ENCODE peak calls at places on chromosomes 4 and X, in five cellular contexts. L is choroid plexus epithelial cell, H is left lung, J is AG09309, I is pancreas. F is an unnamed sample.

GRCh38 chrX:319579-320125 is 1.1 kb upstream of the GTPBP6 start:
- DNase-seq in L (no peak), H (peak), J (no peak), I (peak), F (no peak)

GRCh38 chr4:6204871-6205583 is 4.7 kb upstream of the JAKMIP1 start:
- DNase-seq in H (no peak), L (no peak), I (no peak), J (no peak), F (no peak)

GRCh38 chr4:153115322-153116100 is 88.7 kb upstream of the TRIM2 start:
- DNase-seq in J (peak), I (no peak), L (peak), H (no peak), F (peak)

GRCh38 chr4:150769235-150769634 is 187.3 kb downstream of the MAB21L2 start:
- DNase-seq in H (no peak), I (peak), J (peak), L (peak), F (peak)

GRCh38 chr4:30839583-30840520 is 119.7 kb downstream of the PCDH7 start:
- DNase-seq in J (peak), I (no peak), L (peak), H (no peak), F (no peak)

GRCh38 chr4:38411092-38411491 is 252.9 kb upstream of the KLF3 start:
- DNase-seq in J (peak), H (no peak), I (no peak), L (no peak), F (no peak)

GRCh38 chrX:43456056-43456455 is 200.0 kb upstream of the MAOA start:
- DNase-seq in I (no peak), L (no peak), J (no peak), H (no peak), F (no peak)

GRCh38 chr4:26441110-26441509 is 49.2 kb downstream of the CCKAR start:
- DNase-seq in H (no peak), I (no peak), L (peak), J (peak), F (no peak)

GRCh38 chrX:11665144-11666040 is at the start of gene ARHGAP6:
- DNase-seq in I (no peak), H (peak), J (no peak), L (peak), F (no peak)
- H3K4me3 ChIP-seq in I (peak), H (peak), J (peak), L (peak), F (peak)

DNA sequence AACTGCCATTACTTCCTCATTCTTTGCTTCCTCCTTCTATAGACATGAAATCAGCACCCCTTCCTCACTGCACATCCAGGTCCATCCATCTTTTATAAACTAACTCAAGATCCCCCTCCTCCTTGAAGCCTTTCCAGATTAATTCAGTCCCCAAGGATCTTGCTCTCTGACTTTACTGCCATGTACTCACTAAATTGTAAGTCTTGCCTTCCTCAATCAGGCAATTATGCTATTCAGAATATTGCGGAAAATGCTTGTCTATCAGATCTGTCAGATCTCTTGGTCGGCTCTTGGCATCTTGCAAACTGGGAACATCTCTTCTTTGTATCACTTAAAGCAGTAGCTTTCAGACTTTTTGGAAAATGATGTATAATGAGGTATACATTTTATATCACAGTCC is 3.6 kb downstream of the GPRIN3 start:
- DNase-seq in H (no peak), I (no peak), J (no peak), L (no peak), F (no peak)
- TF ChIP-seq CTCF in H (no peak), I (no peak), J (no peak), L (no peak), F (no peak)

DNA sequence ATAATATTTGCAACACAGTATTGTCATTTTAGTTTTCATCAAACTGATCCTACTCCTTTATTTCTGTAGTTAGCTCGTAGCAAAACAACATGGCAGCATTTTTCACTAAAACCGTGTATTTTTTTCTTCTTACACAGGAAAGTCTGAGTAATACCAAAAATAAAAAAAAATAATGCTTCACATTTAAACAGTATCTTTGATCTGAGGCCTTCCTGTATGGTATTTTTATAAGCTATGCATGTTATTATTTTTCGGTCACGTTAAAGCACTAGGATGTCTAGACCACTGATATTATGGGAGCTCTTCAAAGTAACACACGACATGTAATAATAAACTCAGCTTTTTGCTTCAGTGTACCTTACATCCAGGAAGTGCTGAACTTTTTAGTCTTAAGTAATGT is 94.1 kb upstream of the SRD5A3 start:
- DNase-seq in L (no peak), J (no peak), H (no peak), I (no peak), F (no peak)
- H3K4me3 ChIP-seq in L (no peak), J (no peak), H (no peak), I (no peak), F (no peak)

DNA sequence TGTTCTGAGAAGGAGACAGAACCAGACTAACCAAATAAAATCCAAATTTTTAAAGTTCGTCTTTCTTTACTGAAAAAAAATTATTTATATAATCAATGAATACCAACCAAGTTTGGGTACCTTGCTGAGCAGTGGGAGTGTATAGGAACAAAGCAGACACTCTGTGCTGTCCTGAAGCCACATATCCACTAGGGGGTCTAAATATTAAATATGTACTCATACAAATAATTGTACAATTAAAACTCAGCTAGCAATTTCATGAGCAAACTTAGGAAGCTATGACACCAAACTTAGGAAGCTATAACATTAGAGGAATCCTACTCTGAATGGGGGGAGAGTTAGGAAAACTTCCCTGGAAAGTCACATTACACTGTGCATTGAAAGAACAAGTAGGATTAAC is 582.0 kb upstream of the EPHA5 start:
- DNase-seq in J (no peak), L (peak), I (no peak), H (no peak), F (no peak)
- TF ChIP-seq CTCF in J (no peak), L (peak), I (no peak), H (no peak), F (no peak)

DNA sequence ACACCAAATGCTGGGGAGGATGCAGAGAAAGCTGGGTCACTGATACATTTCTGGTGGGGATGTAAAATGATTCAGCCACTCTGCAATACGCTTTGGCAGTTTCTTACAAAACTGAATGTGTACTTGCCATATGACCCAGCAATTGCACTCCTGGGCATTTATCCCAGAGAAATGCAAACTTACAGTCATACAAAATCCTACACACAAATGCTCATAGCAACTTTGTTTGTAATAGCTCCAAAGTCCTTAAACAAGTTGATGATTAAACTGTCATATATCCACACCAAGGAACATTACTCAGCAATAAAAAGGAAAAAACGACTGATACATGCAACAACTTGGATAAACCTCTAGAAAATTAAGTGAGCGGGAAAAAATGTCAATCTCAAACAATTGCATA is 12.3 kb downstream of the MID1 start:
- DNase-seq in L (peak), H (no peak), J (no peak), I (no peak), F (no peak)
- H3K4me3 ChIP-seq in L (no peak), H (no peak), J (no peak), I (no peak), F (no peak)

GRCh38 chrX:50098749-50099148 is 102.1 kb downstream of the AKAP4 start:
- DNase-seq in L (no peak), I (no peak), J (no peak), H (no peak), F (no peak)

GRCh38 chrX:50103866-50104566 is 96.8 kb downstream of the AKAP4 start:
- DNase-seq in L (peak), J (no peak), I (no peak), H (no peak), F (no peak)

GRCh38 chrX:50097121-50097520 is 103.7 kb downstream of the AKAP4 start:
- DNase-seq in I (no peak), J (no peak), L (no peak), H (no peak), F (no peak)

GRCh38 chrX:50098241-50098640 is 102.6 kb downstream of the AKAP4 start:
- DNase-seq in H (no peak), I (no peak), J (no peak), L (no peak), F (no peak)

DNA sequence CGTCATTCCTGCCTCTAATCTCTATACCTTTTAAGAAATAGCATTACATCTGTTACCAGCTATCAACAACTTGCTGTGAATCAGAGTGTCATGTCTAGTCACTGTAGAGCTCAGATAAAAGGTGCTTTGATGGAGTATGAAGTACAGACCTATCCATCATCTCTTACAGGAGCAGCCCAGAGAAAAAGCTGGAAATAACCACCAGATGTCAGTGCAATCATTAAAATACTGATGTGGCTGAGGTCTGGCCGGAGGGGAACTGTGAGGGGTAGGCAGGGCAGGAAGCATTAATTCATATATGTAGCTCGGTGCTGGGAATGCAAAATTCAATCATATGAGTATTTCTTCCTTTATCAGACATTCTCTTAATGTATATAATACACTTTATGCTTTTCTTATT is 100.6 kb downstream of the AKAP4 start:
- DNase-seq in L (peak), H (no peak), J (no peak), I (no peak), F (no peak)
- TF ChIP-seq CTCF in L (peak), H (no peak), J (peak), I (no peak), F (no peak)

DNA sequence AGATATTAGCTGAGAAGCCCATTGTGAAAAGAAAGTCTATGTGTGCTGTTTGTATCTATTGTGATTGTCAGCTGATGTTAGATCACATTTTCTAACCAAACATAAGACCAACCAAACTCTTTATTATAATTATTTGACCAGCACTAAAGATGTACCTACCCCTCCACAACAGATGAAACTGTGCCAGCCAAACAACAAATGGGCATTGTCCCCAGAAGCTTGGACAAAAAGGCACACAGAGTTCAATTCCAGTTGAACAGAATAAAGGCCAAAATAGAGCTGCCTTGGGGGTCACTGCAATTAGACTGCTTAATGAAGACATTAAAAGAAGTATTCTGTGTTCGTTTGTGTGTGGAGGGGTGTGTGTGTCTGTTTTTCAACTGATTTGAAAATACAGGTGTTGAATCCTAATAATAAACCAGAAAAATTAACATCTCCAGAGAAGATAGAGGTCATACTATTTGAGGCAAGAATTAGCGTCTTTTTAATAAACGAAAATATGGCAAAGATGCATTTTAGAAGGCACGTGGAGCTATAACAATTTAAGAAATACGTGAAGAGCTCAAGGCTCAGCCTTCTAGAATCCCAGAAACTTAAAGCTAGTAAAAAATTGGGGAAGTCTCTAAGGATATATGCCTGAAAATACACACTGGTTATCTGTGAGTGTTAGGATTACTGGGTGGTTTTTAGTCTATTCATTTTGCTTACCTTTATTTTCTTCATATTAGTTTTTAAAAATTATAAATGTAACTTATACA is 2.2 kb downstream of the SPP1 start:
- DNase-seq in J (no peak), L (no peak), H (no peak), I (no peak), F (no peak)
- H3K4me3 ChIP-seq in J (no peak), L (no peak), H (no peak), I (peak), F (no peak)

DNA sequence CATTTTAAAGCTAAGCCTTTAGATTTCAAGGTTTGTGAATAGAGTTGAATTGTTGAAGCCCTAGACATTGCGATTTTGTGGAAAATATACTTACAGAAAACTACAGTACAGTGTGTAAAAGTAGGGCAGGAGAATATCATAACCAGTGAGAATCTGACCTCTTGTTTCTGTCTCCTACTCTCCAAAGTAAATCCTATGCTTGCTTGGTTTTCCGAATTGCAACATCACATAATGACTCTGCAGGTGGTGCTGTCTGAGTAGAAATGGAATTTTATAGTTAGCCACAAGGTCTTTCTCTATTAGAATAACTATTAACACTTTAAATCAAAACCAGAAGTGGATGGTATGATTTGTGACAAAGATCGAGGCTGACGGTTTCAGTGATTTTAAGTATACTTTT is 505.6 kb downstream of the RAPGEF2 start:
- DNase-seq in H (no peak), I (no peak), L (peak), J (no peak), F (no peak)
- TF ChIP-seq CTCF in H (no peak), I (no peak), L (peak), J (no peak), F (no peak)

DNA sequence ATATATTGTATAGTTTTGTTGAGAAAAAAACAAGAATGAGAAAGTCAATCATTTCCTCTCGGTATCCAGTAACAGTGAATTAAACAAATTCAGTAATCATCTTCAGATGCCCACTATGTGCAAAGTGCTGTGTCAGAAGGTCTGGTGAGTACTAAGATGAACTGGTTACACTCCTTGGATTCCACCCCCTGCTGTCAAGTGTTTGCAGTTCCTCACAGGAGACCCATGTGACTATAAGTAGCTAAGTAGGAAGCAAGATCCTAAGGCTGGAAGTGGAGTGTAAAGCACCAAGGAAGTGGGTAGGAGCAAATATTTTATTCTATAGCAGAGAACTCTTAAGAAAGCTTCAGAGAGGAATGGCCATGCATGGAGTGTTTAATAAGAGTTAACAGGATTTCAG is 73.6 kb downstream of the SNX25 start:
- DNase-seq in I (no peak), J (no peak), L (peak), H (no peak), F (no peak)
- H3K4me3 ChIP-seq in I (no peak), J (no peak), L (no peak), H (no peak), F (no peak)